ENCODE peak calls at places on chromosomes 7 and 10, in seven cellular contexts. S, Y, H, D, I, R and T are unnamed samples.

GRCh38 chr10:117312430-117312829 is 62.8 kb downstream of the PDZD8 start:
- DNase-seq in S (no peak), Y (no peak), H (no peak), D (no peak), I (no peak), R (no peak), T (no peak)

GRCh38 chr7:104790440-104790839 is 223.6 kb upstream of the KMT2E start:
- DNase-seq in S (no peak), Y (no peak), H (no peak), D (no peak), I (no peak), R (no peak), T (no peak)

GRCh38 chr10:97207131-97207530 is 21.4 kb upstream of the SLIT1 start:
- DNase-seq in S (no peak), Y (no peak), H (no peak), D (no peak), I (no peak), R (no peak), T (no peak)

GRCh38 chr10:73493781-73494180 is 2.0 kb downstream of the PPP3CB start:
- DNase-seq in S (no peak), Y (no peak), H (no peak), D (peak; percentile 26), I (no peak), R (no peak), T (no peak)

GRCh38 chr10:7563770-7564169 is 103.0 kb downstream of the ITIH5 start:
- DNase-seq in S (no peak), Y (no peak), H (no peak), D (no peak), I (no peak), R (no peak), T (no peak)

GRCh38 chr10:74079914-74080590 is 70.6 kb downstream of the AP3M1 start:
- DNase-seq in S (no peak), Y (no peak), H (no peak), D (no peak), I (no peak), R (no peak), T (no peak)

GRCh38 chr10:5476918-5477525 is 22.3 kb downstream of the CALML5 start:
- DNase-seq in S (no peak), Y (no peak), H (no peak), D (no peak), I (no peak), R (no peak), T (no peak)

GRCh38 chr10:77176224-77176623 is 461.4 kb downstream of the KCNMA1 start:
- DNase-seq in S (no peak), Y (no peak), H (no peak), D (no peak), I (no peak), R (no peak), T (no peak)

GRCh38 chr7:56051339-56052191 is at the start of the genes CCT6A and PSPH:
- DNase-seq in S (peak; percentile 94), Y (peak; percentile 87), H (peak; percentile 95), D (peak; percentile 95), I (peak; percentile 94), R (peak; percentile 95), T (peak; percentile 100)

GRCh38 chr7:134755422-134756022 is 23.9 kb upstream of the CALD1 start:
- DNase-seq in S (peak; percentile 11), Y (peak; percentile 13), H (no peak), D (peak; percentile 41), I (no peak), R (no peak), T (peak; percentile 20)

GRCh38 chr7:7911339-7911738 is 57.3 kb upstream of the GLCCI1 start:
- DNase-seq in S (no peak), Y (no peak), H (no peak), D (peak; percentile 1), I (no peak), R (peak; percentile 20), T (no peak)

GRCh38 chr7:38535013-38535412 is 96.2 kb downstream of the AMPH start:
- DNase-seq in S (no peak), Y (no peak), H (no peak), D (no peak), I (no peak), R (no peak), T (no peak)

GRCh38 chr10:5890519-5890878 is 456 bp downstream of the FBH1 start:
- DNase-seq in S (no peak), Y (no peak), H (no peak), D (no peak), I (no peak), R (no peak), T (peak; percentile 62)

GRCh38 chr7:154591544-154591943 is 411.4 kb downstream of the PAXIP1 start:
- DNase-seq in S (no peak), Y (no peak), H (no peak), D (no peak), I (peak; percentile 58), R (peak; percentile 11), T (peak; percentile 33)

GRCh38 chr10:42635098-42635497 is 3.3 kb downstream of the ZNF33B start:
- DNase-seq in S (no peak), Y (no peak), H (no peak), D (no peak), I (no peak), R (no peak), T (no peak)

GRCh38 chr10:126684171-126684745 is 13.8 kb upstream of the C10orf90 start:
- DNase-seq in S (no peak), Y (no peak), H (no peak), D (no peak), I (no peak), R (no peak), T (no peak)

GRCh38 chr10:110865184-110865803 is 6.4 kb upstream of the PDCD4 start:
- DNase-seq in S (no peak), Y (no peak), H (no peak), D (peak; percentile 25), I (no peak), R (no peak), T (peak; percentile 15)

GRCh38 chr7:75995052-75995471 is 667 bp upstream of the TMEM120A start:
- DNase-seq in S (no peak), Y (no peak), H (no peak), D (no peak), I (no peak), R (no peak), T (no peak)

GRCh38 chr10:99984201-99984600 is 25.5 kb downstream of the DNMBP start:
- DNase-seq in S (no peak), Y (no peak), H (no peak), D (no peak), I (no peak), R (no peak), T (no peak)

GRCh38 chr7:152709307-152710133 is 33.6 kb upstream of the XRCC2 start:
- DNase-seq in S (no peak), Y (no peak), H (no peak), D (no peak), I (no peak), R (no peak), T (no peak)

GRCh38 chr7:82481499-82482097 is 38.0 kb upstream of the CACNA2D1 start:
- DNase-seq in S (no peak), Y (no peak), H (peak; percentile 2), D (peak; percentile 3), I (no peak), R (peak; percentile 9), T (peak; percentile 20)

GRCh38 chr7:74598558-74598957 is 59.0 kb upstream of the GTF2I start:
- DNase-seq in S (no peak), Y (no peak), H (no peak), D (peak; percentile 0), I (no peak), R (no peak), T (no peak)

GRCh38 chr7:123538189-123538714 is 3.9 kb upstream of the IQUB start:
- DNase-seq in S (no peak), Y (no peak), H (no peak), D (peak; percentile 64), I (no peak), R (peak; percentile 15), T (no peak)

GRCh38 chr7:55546826-55547225 is 25.5 kb downstream of the VOPP1 start:
- DNase-seq in S (no peak), Y (no peak), H (peak; percentile 45), D (no peak), I (no peak), R (peak; percentile 46), T (no peak)

GRCh38 chr7:35516498-35516897 is 178.4 kb downstream of the HERPUD2 start:
- DNase-seq in S (no peak), Y (no peak), H (no peak), D (no peak), I (no peak), R (no peak), T (no peak)

GRCh38 chr10:102555781-102556328 is 52.1 kb downstream of the SUFU start:
- DNase-seq in S (no peak), Y (no peak), H (no peak), D (peak; percentile 46), I (no peak), R (no peak), T (peak; percentile 44)

GRCh38 chr7:122770943-122771342 is 68.2 kb upstream of the RNF148 start:
- DNase-seq in S (no peak), Y (no peak), H (no peak), D (no peak), I (no peak), R (no peak), T (peak; percentile 32)

GRCh38 chr7:112019932-112020331 is 186.3 kb downstream of the DOCK4 start:
- DNase-seq in S (no peak), Y (no peak), H (no peak), D (no peak), I (no peak), R (no peak), T (no peak)

GRCh38 chr7:66281678-66282593 is 76.8 kb downstream of the TPST1 start:
- DNase-seq in S (no peak), Y (no peak), H (no peak), D (peak; percentile 88), I (no peak), R (peak; percentile 96), T (no peak)

GRCh38 chr10:129548534-129549130 is 81.6 kb downstream of the MGMT start:
- DNase-seq in S (no peak), Y (no peak), H (no peak), D (no peak), I (no peak), R (no peak), T (no peak)

GRCh38 chr7:135175931-135176330 is 5.4 kb upstream of the CYREN start:
- DNase-seq in S (no peak), Y (no peak), H (no peak), D (no peak), I (no peak), R (no peak), T (no peak)

GRCh38 chr10:15231403-15231802 is 62.9 kb upstream of the NMT2 start:
- DNase-seq in S (no peak), Y (no peak), H (no peak), D (no peak), I (no peak), R (no peak), T (no peak)

GRCh38 chr7:42945821-42946615 is 13.8 kb downstream of the MRPL32 start:
- DNase-seq in S (no peak), Y (no peak), H (no peak), D (no peak), I (peak; percentile 1), R (no peak), T (no peak)

GRCh38 chr10:31635415-31636065 is 293.1 kb downstream of the ARHGAP12 start:
- DNase-seq in S (no peak), Y (no peak), H (no peak), D (no peak), I (no peak), R (no peak), T (no peak)

GRCh38 chr7:155512246-155512887 is 34.0 kb downstream of the CNPY1 start:
- DNase-seq in S (no peak), Y (no peak), H (no peak), D (no peak), I (no peak), R (no peak), T (no peak)